ENCODE peak calls at places on chromosomes 11 and 22, in four cellular contexts. Y, D, N and B are unnamed samples.

GRCh38 chr11:129117595-129118350 is 74.4 kb downstream of the ARHGAP32 start:
- DNase-seq in Y (peak; percentile 70), D (peak; percentile 82), N (no peak), B (peak; percentile 86)

GRCh38 chr11:107538239-107538638 is 27.3 kb downstream of the ALKBH8 start:
- DNase-seq in Y (no peak), D (no peak), N (no peak), B (no peak)

GRCh38 chr22:30705710-30706651 is 11.3 kb downstream of the OSBP2 start:
- DNase-seq in Y (no peak), D (peak; percentile 80), N (no peak), B (no peak)

GRCh38 chr11:87173185-87174039 is 135.7 kb downstream of the TMEM135 start:
- DNase-seq in Y (no peak), D (peak; percentile 63), N (no peak), B (no peak)

GRCh38 chr22:18057568-18058209 is 20.1 kb upstream of the PEX26 start:
- DNase-seq in Y (no peak), D (peak; percentile 100), N (no peak), B (peak; percentile 98)

GRCh38 chr11:78654071-78654470 is 79.4 kb upstream of the NARS2 start:
- DNase-seq in Y (peak; percentile 26), D (no peak), N (no peak), B (no peak)

GRCh38 chr22:46012881-46013281 is 35.9 kb upstream of the WNT7B start:
- DNase-seq in Y (no peak), D (no peak), N (peak; percentile 54), B (no peak)

GRCh38 chr11:100682247-100682969 is 4.7 kb upstream of the ARHGAP42 start:
- DNase-seq in Y (no peak), D (peak; percentile 46), N (no peak), B (no peak)

GRCh38 chr22:36765943-36766450 is 9.9 kb downstream of the IFT27 start:
- DNase-seq in Y (no peak), D (peak; percentile 59), N (no peak), B (no peak)

GRCh38 chr11:127074151-127074761 is 73.7 kb upstream of the KIRREL3 start:
- DNase-seq in Y (peak; percentile 67), D (peak; percentile 72), N (no peak), B (peak; percentile 34)

GRCh38 chr22:43550024-43550620 is 138.3 kb downstream of the MPPED1 start:
- DNase-seq in Y (no peak), D (no peak), N (no peak), B (no peak)

GRCh38 chr11:135069884-135070283 is 657.8 kb upstream of the B3GAT1 start:
- DNase-seq in Y (peak; percentile 65), D (peak; percentile 15), N (no peak), B (no peak)

GRCh38 chr11:124812876-124813275 is 12.7 kb upstream of the MSANTD2 start:
- DNase-seq in Y (no peak), D (no peak), N (no peak), B (peak; percentile 30)

GRCh38 chr11:120499088-120499487 is 12.5 kb upstream of the GRIK4 start:
- DNase-seq in Y (no peak), D (no peak), N (no peak), B (no peak)

GRCh38 chr22:40911772-40912171 is 39.4 kb upstream of the RBX1 start:
- DNase-seq in Y (no peak), D (peak; percentile 50), N (no peak), B (no peak)

GRCh38 chr11:62054484-62055121 is 69.2 kb upstream of the INCENP start:
- DNase-seq in Y (peak; percentile 85), D (peak; percentile 34), N (peak; percentile 54), B (no peak)

GRCh38 chr11:86639172-86639571 is 33.2 kb downstream of the ME3 start:
- DNase-seq in Y (no peak), D (peak; percentile 66), N (no peak), B (no peak)

GRCh38 chr11:7480132-7480531 is 5.2 kb upstream of the OLFML1 start:
- DNase-seq in Y (no peak), D (no peak), N (no peak), B (peak; percentile 70)

GRCh38 chr11:105268404-105269062 is 129.0 kb upstream of the CARD18 start:
- DNase-seq in Y (no peak), D (no peak), N (no peak), B (no peak)

GRCh38 chr11:6258571-6258998 is 1.1 kb upstream of the CCKBR start:
- DNase-seq in Y (no peak), D (no peak), N (no peak), B (no peak)

DNA sequence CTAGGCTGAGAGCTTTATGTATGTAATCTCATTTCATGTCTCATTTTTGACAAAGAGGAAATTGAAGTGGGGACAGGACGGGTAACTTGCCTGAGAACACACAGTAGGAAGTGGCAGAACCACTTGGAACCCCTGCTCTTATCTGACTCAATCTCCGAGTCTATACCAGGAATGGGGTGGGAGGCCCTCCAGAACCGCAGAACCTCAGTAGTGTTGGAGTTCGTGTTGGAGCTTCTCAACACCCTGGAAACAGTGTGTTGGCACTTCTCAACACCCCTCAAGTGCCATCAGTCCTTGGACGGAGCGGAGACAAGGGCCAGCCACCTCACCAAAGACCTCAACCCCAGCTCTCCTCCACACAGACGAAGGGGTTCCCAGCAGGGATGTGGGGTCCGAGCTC is 38.7 kb upstream of the POLA2 start:
- DNase-seq in Y (no peak), D (no peak), N (no peak), B (no peak)
- H3K4me1 ChIP-seq in Y (peaks cover 17% of the 10 kb centered on the region), D (peaks cover 10% of the 10 kb centered on the region), N (peaks cover 24% of the 10 kb centered on the region), B (peaks cover 3% of the 10 kb centered on the region)

DNA sequence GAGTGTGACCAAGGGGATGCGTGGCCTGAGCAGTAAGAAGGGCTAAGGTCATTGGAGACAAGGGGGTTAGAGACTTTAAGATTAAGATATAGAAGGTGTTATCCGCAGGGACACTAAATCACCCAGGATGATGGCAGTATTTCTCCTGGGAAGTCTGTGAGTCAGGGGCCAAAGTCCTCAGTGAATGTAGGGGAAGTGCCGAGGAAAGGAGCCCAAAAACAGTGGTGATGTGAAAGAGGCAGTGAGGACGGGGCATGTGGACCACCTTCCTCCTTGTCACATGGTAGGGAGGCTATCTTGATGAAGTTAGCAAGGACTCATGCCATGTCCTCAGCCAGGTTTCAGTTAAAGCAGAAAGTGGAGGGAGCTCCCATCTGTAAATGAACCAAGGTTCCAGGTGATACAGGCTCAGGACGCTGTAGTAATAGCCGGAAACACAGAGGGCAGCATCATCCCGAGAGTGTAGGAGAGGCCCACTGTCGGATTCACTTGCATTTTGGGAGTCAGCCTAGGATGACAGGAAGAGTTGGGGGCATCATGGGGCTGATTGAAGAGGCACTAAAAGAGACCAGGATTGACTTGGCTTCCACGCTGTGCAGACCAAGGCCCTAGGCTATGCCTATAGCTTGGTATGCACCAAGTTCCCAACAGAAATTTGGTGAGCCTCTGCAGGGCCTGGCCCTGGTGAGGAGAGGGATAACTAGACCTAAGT is 33.5 kb downstream of the WEE1 start:
- DNase-seq in Y (peak; percentile 62), D (no peak), N (no peak), B (no peak)
- TF ChIP-seq CTCF in Y (peak; percentile 39), D (no peak), N (no peak), B (no peak)

GRCh38 chr11:57458060-57458409 is 2.3 kb upstream of the RTN4RL2 start:
- DNase-seq in Y (no peak), D (no peak), N (no peak), B (no peak)
- H3K27me3 ChIP-seq in Y (peaks cover 3% of the 10 kb centered on the region), D (peaks cover 54% of the 10 kb centered on the region), N (peaks cover 26% of the 10 kb centered on the region), B (peaks cover 75% of the 10 kb centered on the region)

DNA sequence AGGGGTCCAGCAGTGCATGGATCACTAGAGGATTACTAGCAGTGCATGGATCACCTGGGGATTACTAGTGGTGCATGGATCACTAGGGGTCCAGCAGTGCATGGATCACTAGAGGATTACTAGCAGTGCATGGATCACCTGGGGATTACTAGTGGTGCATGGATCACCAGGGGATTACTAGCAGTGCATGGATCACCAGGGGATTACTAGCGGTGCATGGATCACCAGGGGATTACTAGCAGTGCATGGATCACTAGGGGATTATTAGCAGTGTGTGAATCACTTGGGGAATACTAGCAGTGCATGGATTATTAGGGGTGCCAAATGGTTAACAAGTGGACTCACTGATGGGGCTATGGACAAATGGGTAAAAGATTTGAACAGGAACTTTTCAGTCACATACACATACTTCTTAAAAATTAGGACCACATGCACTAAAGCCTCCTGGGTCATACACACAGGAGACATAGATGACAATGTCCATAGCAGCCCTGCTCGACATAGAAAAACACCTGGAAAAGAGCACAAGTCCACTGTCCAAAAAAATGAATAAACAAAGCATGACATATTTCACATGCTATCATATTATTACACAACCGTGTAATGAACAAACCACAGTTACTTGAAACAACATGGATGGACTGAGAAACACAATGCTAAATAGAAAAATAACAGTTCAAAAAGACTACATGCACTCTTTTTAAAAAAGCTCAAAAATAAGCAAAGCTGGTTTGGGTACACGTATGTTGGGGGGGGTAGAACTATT is 109.8 kb downstream of the CD44 start:
- DNase-seq in Y (no peak), D (no peak), N (no peak), B (no peak)
- H3K4me1 ChIP-seq in Y (no peaks in the 10 kb centered on the region), D (peaks cover 5% of the 10 kb centered on the region), N (peaks cover 8% of the 10 kb centered on the region), B (peaks cover 14% of the 10 kb centered on the region)

GRCh38 chr22:49107561-49107960 is 720.1 kb downstream of the BRD1 start:
- DNase-seq in Y (no peak), D (no peak), N (no peak), B (no peak)
- TF ChIP-seq CTCF in Y (no peak), D (no peak), N (no peak), B (no peak)

GRCh38 chr11:69892986-69893555 is 73.9 kb upstream of the FGF3 start:
- DNase-seq in Y (no peak), D (no peak), N (peak; percentile 36), B (no peak)

GRCh38 chr11:69892237-69892985 is 73.2 kb upstream of the FGF3 start:
- DNase-seq in Y (no peak), D (no peak), N (no peak), B (no peak)

GRCh38 chr11:69891421-69892236 is 72.4 kb upstream of the FGF3 start:
- DNase-seq in Y (peak; percentile 65), D (peak; percentile 51), N (no peak), B (no peak)

GRCh38 chr11:69894126-69895047 is 75.2 kb upstream of the FGF3 start:
- DNase-seq in Y (no peak), D (peak; percentile 77), N (peak; percentile 20), B (no peak)

GRCh38 chr11:69893631-69894030 is 74.4 kb upstream of the FGF3 start:
- DNase-seq in Y (no peak), D (no peak), N (peak; percentile 13), B (no peak)
- H3K27me3 ChIP-seq in Y (no peaks in the 10 kb centered on the region), D (peaks cover 7% of the 10 kb centered on the region), N (peaks cover 61% of the 10 kb centered on the region), B (peaks cover 30% of the 10 kb centered on the region)

GRCh38 chr22:21623402-21623970 is 6.3 kb downstream of the YDJC start:
- DNase-seq in Y (no peak), D (no peak), N (no peak), B (no peak)
- H3K4me1 ChIP-seq in Y (peaks cover 4% of the 10 kb centered on the region), D (peaks cover 11% of the 10 kb centered on the region), N (peaks cover 41% of the 10 kb centered on the region), B (peaks cover 10% of the 10 kb centered on the region)

GRCh38 chr11:118301600-118302195 is 2.8 kb upstream of the CD3E start:
- DNase-seq in Y (no peak), D (no peak), N (no peak), B (no peak)

GRCh38 chr11:118305726-118306125 is 1.2 kb downstream of the CD3E start:
- DNase-seq in Y (no peak), D (no peak), N (no peak), B (no peak)

GRCh38 chr11:118304227-118304808 is at the start of gene CD3E:
- DNase-seq in Y (no peak), D (no peak), N (no peak), B (no peak)

GRCh38 chr11:118306556-118306955 is 2.0 kb downstream of the CD3E start:
- DNase-seq in Y (no peak), D (no peak), N (no peak), B (peak; percentile 1)

GRCh38 chr11:118304809-118305248 is 299 bp downstream of the CD3E start:
- DNase-seq in Y (no peak), D (no peak), N (no peak), B (no peak)
- TF ChIP-seq CTCF in Y (no peak), D (no peak), N (no peak), B (no peak)